ENCODE peak calls at places on chromosome 4, in five cellular contexts. O is T-helper 22 cell, Q is neuronal stem cell, L is endothelial cell, U is left cardiac atrium. J is an unnamed sample.

GRCh38 chr4:53899544-53900274 is 164.7 kb downstream of the CHIC2 start:
- DNase-seq in O (no peak), Q (no peak), L (no peak), U (no peak), J (no peak)

GRCh38 chr4:128635141-128635911 is 174.2 kb upstream of the JADE1 start:
- DNase-seq in O (no peak), Q (no peak), L (no peak), U (peak), J (no peak)

GRCh38 chr4:117664706-117665444 is 369.4 kb upstream of the NDST3 start:
- DNase-seq in O (no peak), Q (no peak), L (no peak), U (no peak), J (no peak)

GRCh38 chr4:15958562-15958961 is 4.4 kb downstream of the FGFBP2 start:
- DNase-seq in O (no peak), Q (no peak), L (no peak), U (no peak), J (no peak)

GRCh38 chr4:67160409-67160808 is 384.9 kb downstream of the CENPC start:
- DNase-seq in O (no peak), Q (no peak), L (no peak), U (no peak), J (no peak)

GRCh38 chr4:114091546-114091945 is 112.1 kb upstream of the ARSJ start:
- DNase-seq in O (no peak), Q (no peak), L (no peak), U (no peak), J (no peak)

GRCh38 chr4:5206391-5206790 is 155.1 kb downstream of the STK32B start:
- DNase-seq in O (no peak), Q (no peak), L (no peak), U (peak), J (peak)

GRCh38 chr4:86089924-86090323 is 269.9 kb downstream of the MAPK10 start:
- DNase-seq in O (no peak), Q (no peak), L (no peak), U (no peak), J (no peak)

GRCh38 chr4:163249042-163249441 is 82.4 kb upstream of the NAF1 start:
- DNase-seq in O (no peak), Q (no peak), L (no peak), U (no peak), J (no peak)

GRCh38 chr4:173252024-173252935 is 81.9 kb downstream of the HMGB2 start:
- DNase-seq in O (no peak), Q (no peak), L (no peak), U (peak), J (no peak)

GRCh38 chr4:53656421-53656981 is 65.2 kb upstream of the LNX1 start:
- DNase-seq in O (no peak), Q (no peak), L (no peak), U (no peak), J (no peak)

GRCh38 chr4:126583509-126583908 is 1049.2 kb upstream of the INTU start:
- DNase-seq in O (no peak), Q (no peak), L (peak), U (no peak), J (peak)

GRCh38 chr4:106312377-106312776 is 3.6 kb downstream of the TBCK start:
- DNase-seq in O (no peak), Q (no peak), L (no peak), U (no peak), J (no peak)

GRCh38 chr4:38284294-38285045 is 324.3 kb downstream of the PTTG2 start:
- DNase-seq in O (no peak), Q (no peak), L (no peak), U (no peak), J (no peak)

GRCh38 chr4:1978226-1978625 is 30.5 kb downstream of the NELFA start:
- DNase-seq in O (no peak), Q (no peak), L (no peak), U (no peak), J (no peak)

GRCh38 chr4:43277003-43277402 is 384.5 kb downstream of the GRXCR1 start:
- DNase-seq in O (no peak), Q (no peak), L (no peak), U (no peak), J (no peak)

GRCh38 chr4:147334478-147334877 is 146.4 kb upstream of the EDNRA start:
- DNase-seq in O (no peak), Q (no peak), L (no peak), U (no peak), J (no peak)

GRCh38 chr4:135032670-135033069 is 831.1 kb upstream of the PABPC4L start:
- DNase-seq in O (no peak), Q (no peak), L (no peak), U (no peak), J (no peak)

GRCh38 chr4:153585021-153585420 is 99.1 kb upstream of the TLR2 start:
- DNase-seq in O (no peak), Q (no peak), L (no peak), U (no peak), J (no peak)

GRCh38 chr4:110508827-110509446 is 33.0 kb downstream of the ENPEP start:
- DNase-seq in O (no peak), Q (no peak), L (no peak), U (no peak), J (no peak)

GRCh38 chr4:47498899-47499298 is 13.8 kb downstream of the ATP10D start:
- DNase-seq in O (no peak), Q (no peak), L (no peak), U (no peak), J (no peak)

GRCh38 chr4:82710202-82710929 is 88.2 kb downstream of the SCD5 start:
- DNase-seq in O (no peak), Q (no peak), L (no peak), U (no peak), J (no peak)

GRCh38 chr4:140233811-140234696 is 80.1 kb upstream of the MAML3 start:
- DNase-seq in O (no peak), Q (no peak), L (no peak), U (no peak), J (no peak)

GRCh38 chr4:187268940-187269339 is 545.3 kb upstream of the FAT1 start:
- DNase-seq in O (no peak), Q (no peak), L (no peak), U (no peak), J (no peak)

GRCh38 chr4:5204781-5205180 is 153.5 kb downstream of the STK32B start:
- DNase-seq in O (no peak), Q (no peak), L (no peak), U (no peak), J (no peak)

GRCh38 chr4:144504853-144505252 is 141.1 kb upstream of the HHIP start:
- DNase-seq in O (no peak), Q (no peak), L (no peak), U (no peak), J (no peak)

GRCh38 chr4:4862665-4863482 is 3.4 kb downstream of the MSX1 start:
- DNase-seq in O (no peak), Q (no peak), L (no peak), U (no peak), J (no peak)

GRCh38 chr4:77045490-77045889 is 30.3 kb downstream of the CCNI start:
- DNase-seq in O (no peak), Q (no peak), L (no peak), U (no peak), J (no peak)

GRCh38 chr4:110104661-110105060 is 93.8 kb downstream of the ELOVL6 start:
- DNase-seq in O (no peak), Q (no peak), L (no peak), U (no peak), J (no peak)

GRCh38 chr4:55385201-55385649 is 10.5 kb upstream of the TMEM165 start:
- DNase-seq in O (no peak), Q (no peak), L (no peak), U (no peak), J (no peak)

GRCh38 chr4:53576676-53577372 is 14.5 kb downstream of the LNX1 start:
- DNase-seq in O (no peak), Q (no peak), L (no peak), U (no peak), J (no peak)

GRCh38 chr4:2822461-2823300 is 21.0 kb upstream of the ADD1 start:
- DNase-seq in O (no peak), Q (no peak), L (no peak), U (peak), J (peak)

GRCh38 chr4:152044341-152044740 is 283.5 kb upstream of the GATB start:
- DNase-seq in O (no peak), Q (no peak), L (no peak), U (no peak), J (no peak)

GRCh38 chr4:3366893-3367775 is 74.3 kb downstream of the RGS12 start:
- DNase-seq in O (no peak), Q (no peak), L (no peak), U (no peak), J (no peak)

GRCh38 chr4:168273838-168274237 is 44.7 kb downstream of the DDX60 start:
- DNase-seq in O (no peak), Q (no peak), L (no peak), U (no peak), J (no peak)

GRCh38 chr4:16226816-16227461 is 668 bp upstream of the TAPT1 start:
- DNase-seq in O (no peak), Q (peak), L (peak), U (peak), J (peak)

GRCh38 chr4:142719854-142720541 is 126.1 kb downstream of the INPP4B start:
- DNase-seq in O (no peak), Q (no peak), L (no peak), U (no peak), J (no peak)

J was measured in BE2C.